ENCODE peak calls at places on chromosomes 5 and 9, in ten cellular contexts. F is AG10803, A is IMR-90, B is sigmoid colon, P is fibroblast of lung, E is endodermal cell, K is tibial nerve, G is psoas muscle, I is A549, L is astrocyte. V is an unnamed sample.

GRCh38 chr5:97888439-97888838 is 705.4 kb upstream of the RIOK2 start:
- DNase-seq in A (no peak), P (no peak), F (no peak), E (no peak), L (no peak), B (no peak), K (no peak), G (no peak), I (no peak), V (no peak)

GRCh38 chr5:92513067-92513466 is 1068.0 kb downstream of the NR2F1-AS1 start:
- DNase-seq in I (peak; percentile 7), E (no peak), F (no peak), G (no peak), L (no peak), P (no peak), A (peak; percentile 2), K (no peak), B (no peak), V (no peak)

GRCh38 chr5:17292434-17293015 is 75.1 kb downstream of the BASP1 start:
- DNase-seq in I (no peak), E (no peak), K (no peak), A (no peak), F (no peak), B (no peak), G (no peak), L (no peak), P (no peak), V (no peak)

GRCh38 chr5:106094128-106094726 is 1576.5 kb downstream of the EFNA5 start:
- DNase-seq in L (peak; percentile 29), P (peak; percentile 67), A (peak; percentile 69), F (peak; percentile 1), G (no peak), K (no peak), B (peak; percentile 77), E (no peak), I (peak; percentile 27), V (peak; percentile 41)

GRCh38 chr9:29974197-29974596 is 2400.9 kb upstream of the C9orf72 start:
- DNase-seq in E (no peak), A (no peak), I (no peak), L (no peak), G (no peak), B (no peak), F (no peak), P (no peak), K (no peak), V (no peak)

GRCh38 chr5:51816427-51816826 is 433.2 kb downstream of the ISL1 start:
- DNase-seq in P (no peak), B (no peak), F (no peak), G (no peak), E (no peak), I (no peak), L (no peak), A (no peak), K (no peak), V (no peak)

GRCh38 chr5:57207681-57208080 is 33.8 kb downstream of the GPBP1 start:
- DNase-seq in G (peak; percentile 20), P (no peak), I (no peak), K (no peak), A (no peak), F (no peak), L (no peak), B (peak; percentile 93), E (no peak), V (no peak)

GRCh38 chr5:110414360-110414759 is 312.1 kb downstream of the TMEM232 start:
- DNase-seq in F (peak; percentile 42), L (peak; percentile 19), K (no peak), I (no peak), E (no peak), B (no peak), A (peak; percentile 10), G (no peak), P (peak; percentile 31), V (no peak)

GRCh38 chr5:74870299-74871067 is 4.3 kb upstream of the FAM169A start:
- DNase-seq in F (no peak), L (no peak), B (no peak), I (no peak), K (no peak), P (no peak), G (no peak), A (no peak), E (no peak), V (no peak)

GRCh38 chr9:134778841-134779411 is 101.7 kb upstream of the FCN2 start:
- DNase-seq in A (peak; percentile 46), P (peak; percentile 51), I (peak; percentile 64), K (peak; percentile 33), E (peak; percentile 93), F (peak; percentile 58), G (peak; percentile 65), B (peak; percentile 89), L (peak; percentile 60), V (no peak)

GRCh38 chr5:67164856-67165523 is 31.6 kb downstream of the CD180 start:
- DNase-seq in L (no peak), E (no peak), B (no peak), F (no peak), A (no peak), P (no peak), K (no peak), I (no peak), G (no peak), V (no peak)

GRCh38 chr5:40623480-40624420 is 56.0 kb upstream of the PTGER4 start:
- DNase-seq in G (no peak), A (no peak), E (no peak), B (no peak), K (no peak), P (no peak), F (no peak), I (no peak), L (no peak), V (no peak)

GRCh38 chr5:9538504-9538903 is 7.4 kb downstream of the SEMA5A start:
- DNase-seq in A (no peak), P (no peak), K (no peak), L (no peak), G (no peak), B (no peak), E (no peak), I (no peak), F (no peak), V (no peak)

GRCh38 chr5:170861295-170861854 is 443 bp upstream of the RANBP17 start:
- DNase-seq in I (no peak), P (no peak), A (no peak), B (no peak), G (no peak), F (no peak), K (no peak), L (no peak), E (no peak), V (no peak)

GRCh38 chr5:150561192-150561512 is 53.2 kb downstream of the NDST1 start:
- DNase-seq in K (no peak), P (no peak), A (no peak), E (no peak), L (no peak), F (no peak), I (no peak), G (no peak), B (no peak), V (no peak)
- TF ChIP-seq CTCF in K (no peak), P (no peak), A (no peak), E (no peak), L (no peak), F (no peak), I (peak; percentile 2), G (no peak), B (no peak), V (no peak)

DNA sequence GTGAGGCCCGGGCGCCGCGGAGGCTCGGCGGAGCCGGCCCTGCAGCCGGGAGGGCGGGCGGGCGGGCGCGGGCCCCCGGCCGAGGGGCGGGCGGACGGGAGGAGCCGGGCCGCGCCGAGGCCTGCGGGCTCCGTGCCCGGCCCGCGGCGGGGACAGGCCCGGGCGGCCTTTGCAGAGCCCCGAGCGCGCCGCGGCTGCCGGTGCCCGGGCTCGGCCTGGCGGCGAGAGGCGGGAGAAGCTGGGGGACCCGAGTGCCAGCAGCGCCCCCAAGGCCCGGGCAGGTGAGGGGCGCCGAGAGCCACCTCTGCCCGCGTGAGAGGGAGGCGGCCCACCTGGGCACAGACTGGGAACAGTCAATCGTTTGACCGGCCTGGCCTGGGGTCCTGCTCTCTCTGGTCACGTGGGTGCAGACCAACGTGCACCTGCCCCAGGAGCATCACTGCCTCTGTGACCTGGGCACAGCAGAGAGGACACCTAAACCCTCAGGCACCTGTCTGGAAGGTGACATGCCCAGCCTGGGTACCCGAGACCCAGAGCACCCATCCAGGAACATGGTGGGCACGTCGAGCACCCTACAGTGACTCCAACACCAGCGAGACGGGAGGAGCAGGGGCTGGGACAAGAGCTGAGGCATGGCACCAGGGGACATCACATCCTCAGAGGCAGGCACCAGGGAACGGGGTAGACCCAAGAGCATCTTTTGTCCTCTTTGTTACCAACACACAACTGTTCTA is 554 bp downstream of the MVB12B start:
- DNase-seq in P (no peak), E (peak; percentile 72), I (peak; percentile 17), L (no peak), G (peak; percentile 32), B (no peak), A (no peak), K (no peak), F (no peak), V (no peak)
- H3K4me3 ChIP-seq in P (peak overlapping the region; percentile 61), E (peak overlapping the region; percentile 68), I (peak overlapping the region; percentile 65), L (peak overlapping the region; percentile 63), G (peak overlapping the region; percentile 78), B (peak overlapping the region; percentile 58), A (peak overlapping the region; percentile 80), K (peak overlapping the region; percentile 55), F (peak overlapping the region; percentile 77), V (peak overlapping the region; percentile 60)

DNA sequence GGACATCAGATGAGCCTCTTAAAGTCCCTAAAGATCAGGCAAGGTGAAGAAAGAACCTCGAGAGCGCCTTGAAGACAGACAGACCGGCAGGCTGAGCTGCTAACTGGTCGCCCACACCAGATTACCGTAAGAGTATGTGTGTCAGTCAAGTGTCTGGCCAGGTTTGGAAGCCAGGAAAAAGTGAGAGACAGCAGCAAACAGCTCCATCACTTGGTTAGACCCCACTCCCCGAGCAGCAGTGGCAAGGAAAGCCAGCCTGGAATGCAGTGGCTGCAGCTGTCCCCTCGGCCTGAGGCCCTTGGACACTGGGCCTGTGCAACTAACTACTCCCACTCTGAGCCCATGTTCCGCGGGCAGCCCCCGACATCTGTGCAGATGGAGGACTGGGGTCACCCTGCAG is 214.1 kb downstream of the DIRAS2 start:
- DNase-seq in B (no peak), P (no peak), K (no peak), L (no peak), G (no peak), I (no peak), F (no peak), A (no peak), E (peak; percentile 52), V (no peak)
- TF ChIP-seq CTCF in B (no peak), P (no peak), K (no peak), L (no peak), G (no peak), I (no peak), F (no peak), A (no peak), E (no peak), V (no peak)

GRCh38 chr5:93805616-93806393 is 64.4 kb upstream of the POU5F2 start:
- DNase-seq in E (no peak), F (no peak), L (no peak), K (no peak), A (peak; percentile 28), G (no peak), I (no peak), P (no peak), B (no peak), V (no peak)

GRCh38 chr5:93800988-93801811 is 59.8 kb upstream of the POU5F2 start:
- DNase-seq in G (peak; percentile 13), A (peak; percentile 64), B (no peak), L (peak; percentile 68), I (peak; percentile 60), E (no peak), K (no peak), F (peak; percentile 48), P (peak; percentile 81), V (peak; percentile 37)
- H3K4me3 ChIP-seq in G (no peak overlapping the region), A (no peak overlapping the region), B (no peak overlapping the region), L (no peak overlapping the region), I (no peak overlapping the region), E (no peak overlapping the region), K (no peak overlapping the region), F (no peak overlapping the region), P (no peak overlapping the region), V (no peak overlapping the region)

V was measured in retinal pigment epithelial cell.